ENCODE peak calls at places on chromosome 21, in seven cellular contexts. Z is cardiac fibroblast; U is hippocampal formation; A is lower lobe of right lung; R is HCT116; Y is left lung; H is CD4-positive, alpha-beta T cell. V is an unnamed sample.

GRCh38 chr21:17921579-17922530 is 102.7 kb upstream of the C21orf91 start:
- DNase-seq in Y (no peak), U (no peak), A (no peak), Z (peak), H (no peak), R (no peak), V (no peak)

GRCh38 chr21:44823179-44823654 is 5.4 kb upstream of the SUMO3 start:
- DNase-seq in Y (no peak), R (no peak), U (no peak), Z (no peak), A (no peak), H (no peak), V (no peak)

GRCh38 chr21:28247454-28248020 is 745.1 kb downstream of the LTN1 start:
- DNase-seq in Y (no peak), H (no peak), R (no peak), Z (no peak), U (no peak), A (no peak), V (no peak)

GRCh38 chr21:34770581-34770980 is 101.8 kb downstream of the CLIC6 start:
- DNase-seq in R (no peak), Z (peak), U (no peak), H (no peak), Y (no peak), A (no peak), V (no peak)

GRCh38 chr21:15224346-15225086 is 159.7 kb upstream of the NRIP1 start:
- DNase-seq in Y (no peak), Z (peak), H (no peak), R (peak), A (no peak), U (no peak), V (peak)

GRCh38 chr21:45408811-45409261 is 3.9 kb downstream of the COL18A1 start:
- DNase-seq in Y (peak), Z (no peak), A (peak), H (no peak), U (no peak), R (no peak), V (no peak)

GRCh38 chr21:40143822-40144525 is 276.7 kb downstream of the PCP4 start:
- DNase-seq in A (no peak), Z (peak), R (peak), H (peak), U (peak), Y (no peak), V (no peak)

GRCh38 chr21:26027696-26028095 is 142.9 kb downstream of the APP start:
- DNase-seq in U (no peak), Z (peak), Y (no peak), R (no peak), H (no peak), A (no peak), V (no peak)

GRCh38 chr21:15227919-15228318 is 163.1 kb upstream of the NRIP1 start:
- DNase-seq in H (no peak), R (no peak), A (no peak), Y (no peak), U (no peak), Z (no peak), V (no peak)

GRCh38 chr21:40373760-40374159 is 473.2 kb downstream of the DSCAM start:
- DNase-seq in A (no peak), R (no peak), H (no peak), U (no peak), Z (no peak), Y (no peak), V (no peak)

V was measured in CD14-positive monocyte.